ENCODE peak calls at places on chromosomes 5 and 9, in four cellular contexts. Z, T, C and L are unnamed samples.

GRCh38 chr9:126507318-126508109 is 106.2 kb upstream of the LMX1B start:
- DNase-seq in Z (no peak), T (no peak), C (no peak), L (peak)

GRCh38 chr9:84366683-84367082 is 26.1 kb upstream of the SLC28A3 start:
- DNase-seq in Z (no peak), T (no peak), C (no peak), L (no peak)

GRCh38 chr9:92740446-92740961 is 24.1 kb downstream of the BICD2 start:
- DNase-seq in Z (no peak), T (no peak), C (no peak), L (peak)

GRCh38 chr9:93667627-93668026 is 91.2 kb downstream of the PHF2 start:
- DNase-seq in Z (no peak), T (no peak), C (peak), L (no peak)

GRCh38 chr9:76004526-76004925 is 114.1 kb downstream of the PCSK5 start:
- DNase-seq in Z (no peak), T (no peak), C (no peak), L (no peak)

GRCh38 chr5:125349432-125349831 is 603.0 kb upstream of the ZNF608 start:
- DNase-seq in Z (no peak), T (no peak), C (no peak), L (no peak)

GRCh38 chr5:80761176-80761575 is 106.4 kb upstream of the DHFR start:
- DNase-seq in Z (no peak), T (no peak), C (peak), L (no peak)

GRCh38 chr5:401216-402034 is 41.6 kb upstream of the EXOC3 start:
- DNase-seq in Z (no peak), T (no peak), C (peak), L (peak)

GRCh38 chr9:3240651-3241268 is 285.0 kb downstream of the RFX3 start:
- DNase-seq in Z (peak), T (peak), C (peak), L (no peak)

GRCh38 chr9:12640866-12641636 is 52.1 kb upstream of the TYRP1 start:
- DNase-seq in Z (no peak), T (no peak), C (no peak), L (no peak)

GRCh38 chr5:527646-528591 is 3.7 kb upstream of the SLC9A3 start:
- DNase-seq in Z (no peak), T (peak), C (no peak), L (no peak)